ENCODE peak calls at places on chromosomes 4 and X, in four cellular contexts. U, J, O and V are unnamed samples.

GRCh38 chr4:94446386-94446785 is 5.4 kb upstream of the PDLIM5 start:
- DNase-seq in U (no peak), J (no peak), O (no peak), V (peak; percentile 49)

GRCh38 chrX:2781226-2781571 is 29.4 kb downstream of the XG start:
- DNase-seq in U (no peak), J (no peak), O (no peak), V (no peak)

GRCh38 chr4:72974694-72975487 is 94.6 kb downstream of the COX18 start:
- DNase-seq in U (no peak), J (no peak), O (no peak), V (peak; percentile 37)

GRCh38 chr4:20195071-20195885 is 56.4 kb upstream of the SLIT2 start:
- DNase-seq in U (no peak), J (no peak), O (no peak), V (peak; percentile 7)

GRCh38 chrX:133985164-133986007 is at the start of gene GPC3:
- DNase-seq in U (peak; percentile 3), J (no peak), O (peak; percentile 44), V (peak; percentile 62)

GRCh38 chrX:19581786-19582185 is 66.5 kb upstream of the MAP3K15 start:
- DNase-seq in U (no peak), J (no peak), O (no peak), V (peak; percentile 4)

GRCh38 chr4:14513471-14513870 is 488.8 kb upstream of the CPEB2 start:
- DNase-seq in U (no peak), J (no peak), O (no peak), V (no peak)

GRCh38 chrX:3549442-3549875 is 164.0 kb downstream of the PRKX start:
- DNase-seq in U (no peak), J (no peak), O (no peak), V (peak; percentile 84)

GRCh38 chrX:40855411-40855810 is 120.1 kb upstream of the MED14 start:
- DNase-seq in U (no peak), J (no peak), O (no peak), V (no peak)